ENCODE peak calls at places on chromosome 9, in seven cellular contexts. G is endothelial cell of umbilical vein; O is heart left ventricle; N is GM06990; A is brain microvascular endothelial cell; U is IMR-90; I is CD4-positive, alpha-beta memory T cell. V is an unnamed sample.

GRCh38 chr9:3787628-3788027 is 261.8 kb upstream of the RFX3 start:
- DNase-seq in G (no peak), O (no peak), N (no peak), A (no peak), U (no peak), I (no peak), V (no peak)

GRCh38 chr9:37466037-37466709 is 923 bp upstream of the ZBTB5 start:
- DNase-seq in G (peak; percentile 67), O (peak; percentile 70), N (no peak), A (peak; percentile 83), U (no peak), I (peak; percentile 23), V (peak; percentile 84)

GRCh38 chr9:109164040-109164439 is 3.0 kb downstream of the FRRS1L start:
- DNase-seq in G (no peak), O (no peak), N (no peak), A (no peak), U (no peak), I (no peak), V (no peak)

GRCh38 chr9:135701067-135701967 is 668 bp upstream of the KCNT1 start:
- DNase-seq in G (no peak), O (no peak), N (no peak), A (no peak), U (no peak), I (no peak), V (no peak)

GRCh38 chr9:38621434-38622082 is 1.2 kb upstream of the ANKRD18A start:
- DNase-seq in G (no peak), O (no peak), N (peak; percentile 29), A (no peak), U (no peak), I (peak; percentile 59), V (peak; percentile 65)

GRCh38 chr9:122912671-122912963 is 506 bp downstream of the ZBTB6 start:
- DNase-seq in G (no peak), O (no peak), N (no peak), A (no peak), U (no peak), I (no peak), V (no peak)

GRCh38 chr9:116928283-116928682 is 241.2 kb downstream of the TRIM32 start:
- DNase-seq in G (no peak), O (no peak), N (no peak), A (no peak), U (no peak), I (no peak), V (no peak)

GRCh38 chr9:82031538-82032280 is 43.1 kb downstream of the SPATA31D1 start:
- DNase-seq in G (no peak), O (peak; percentile 59), N (no peak), A (peak; percentile 40), U (peak; percentile 88), I (no peak), V (no peak)

GRCh38 chr9:96122756-96123155 is 179.2 kb downstream of the HSD17B3 start:
- DNase-seq in G (no peak), O (no peak), N (no peak), A (peak; percentile 28), U (peak; percentile 58), I (no peak), V (no peak)

GRCh38 chr9:81372628-81373191 is 316.6 kb downstream of the TLE1 start:
- DNase-seq in G (no peak), O (peak; percentile 38), N (no peak), A (no peak), U (no peak), I (no peak), V (no peak)

GRCh38 chr9:80134487-80134886 is 562.7 kb downstream of the TLE4 start:
- DNase-seq in G (no peak), O (no peak), N (peak; percentile 34), A (no peak), U (no peak), I (no peak), V (no peak)

GRCh38 chr9:374726-375125 is 160.1 kb downstream of the DOCK8 start:
- DNase-seq in G (no peak), O (no peak), N (no peak), A (no peak), U (no peak), I (no peak), V (no peak)

GRCh38 chr9:89993678-89994630 is 389.1 kb downstream of the GADD45G start:
- DNase-seq in G (no peak), O (peak; percentile 62), N (no peak), A (peak; percentile 9), U (no peak), I (no peak), V (peak; percentile 47)

GRCh38 chr9:121780641-121781040 is 129.2 kb downstream of the DAB2IP start:
- DNase-seq in G (no peak), O (peak; percentile 23), N (no peak), A (no peak), U (no peak), I (no peak), V (no peak)

GRCh38 chr9:5425006-5425628 is 12.6 kb downstream of the PLGRKT start:
- DNase-seq in G (peak; percentile 42), O (no peak), N (no peak), A (no peak), U (no peak), I (peak; percentile 48), V (peak; percentile 24)

DNA sequence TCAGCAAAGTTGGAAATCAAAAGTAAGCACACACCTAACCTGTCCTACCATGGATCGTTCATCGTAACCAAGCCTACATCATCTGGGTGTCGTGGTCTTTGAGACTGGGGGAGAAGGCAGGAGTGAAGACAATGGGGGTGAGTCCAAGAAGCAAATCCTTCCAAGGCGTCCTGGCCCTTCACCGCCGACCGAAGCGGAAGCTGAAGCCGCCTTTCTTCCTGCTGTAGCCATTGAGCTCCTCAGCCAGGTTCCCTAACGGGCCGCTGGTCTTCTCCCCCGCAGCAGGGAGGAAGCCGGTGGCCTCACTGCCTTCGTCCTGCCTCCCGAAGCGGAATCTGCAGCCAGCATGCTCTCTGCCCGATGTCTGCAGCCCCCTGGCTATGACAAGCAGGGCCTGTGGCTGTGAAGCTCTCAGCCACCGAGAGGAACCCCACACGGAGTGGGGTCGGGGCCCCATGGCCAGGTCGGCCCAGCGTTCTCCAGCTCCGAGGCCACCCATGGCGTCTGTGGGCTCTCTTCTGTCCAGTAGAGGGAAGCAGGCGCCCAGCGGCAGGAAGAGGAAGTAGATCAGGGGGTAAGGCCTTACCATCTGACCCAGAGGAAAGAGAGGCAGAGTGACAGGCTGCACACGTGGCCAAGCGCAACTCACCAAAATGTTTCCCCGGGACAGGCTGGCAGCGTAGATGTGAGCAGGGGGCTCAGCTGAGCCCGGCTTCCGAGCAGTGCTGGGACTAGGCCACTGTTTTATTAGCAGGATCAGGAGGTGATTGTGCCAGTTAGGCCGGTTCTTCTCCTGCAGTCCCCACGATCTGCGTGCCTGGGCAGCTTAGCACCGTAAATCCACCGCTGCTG is 3.1 kb downstream of the QRFP start:
- DNase-seq in G (no peak), O (peak; percentile 55), N (no peak), A (no peak), U (no peak), I (no peak), V (peak; percentile 84)
- H3K36me3 ChIP-seq in G (peaks cover 9% of the 10 kb centered on the region), O (peaks cover 43% of the 10 kb centered on the region), N (peaks cover 2% of the 10 kb centered on the region), A (peaks cover 57% of the 10 kb centered on the region), U (peaks cover 48% of the 10 kb centered on the region), I (no peaks in the 10 kb centered on the region), V (peaks cover 9% of the 10 kb centered on the region)

GRCh38 chr9:127971357-127972315 is 9.2 kb downstream of the EEIG1 start:
- DNase-seq in G (no peak), O (peak; percentile 29), N (no peak), A (no peak), U (no peak), I (peak; percentile 40), V (peak; percentile 85)
- H3K4me3 ChIP-seq in G (no peak overlapping the region), O (no peak overlapping the region), N (no peak overlapping the region), A (no peak overlapping the region), U (no peak overlapping the region), I (peak overlapping the region; percentile 54), V (no peak overlapping the region)

GRCh38 chr9:93672622-93673270 is 96.4 kb downstream of the PHF2 start:
- DNase-seq in G (no peak), O (peak; percentile 11), N (no peak), A (no peak), U (no peak), I (no peak), V (peak; percentile 17)
- H3K36me3 ChIP-seq in G (no peaks in the 10 kb centered on the region), O (peaks cover 47% of the 10 kb centered on the region), N (peaks cover 2% of the 10 kb centered on the region), A (no peaks in the 10 kb centered on the region), U (peaks cover 18% of the 10 kb centered on the region), I (peaks cover 12% of the 10 kb centered on the region), V (peaks cover 1% of the 10 kb centered on the region)

DNA sequence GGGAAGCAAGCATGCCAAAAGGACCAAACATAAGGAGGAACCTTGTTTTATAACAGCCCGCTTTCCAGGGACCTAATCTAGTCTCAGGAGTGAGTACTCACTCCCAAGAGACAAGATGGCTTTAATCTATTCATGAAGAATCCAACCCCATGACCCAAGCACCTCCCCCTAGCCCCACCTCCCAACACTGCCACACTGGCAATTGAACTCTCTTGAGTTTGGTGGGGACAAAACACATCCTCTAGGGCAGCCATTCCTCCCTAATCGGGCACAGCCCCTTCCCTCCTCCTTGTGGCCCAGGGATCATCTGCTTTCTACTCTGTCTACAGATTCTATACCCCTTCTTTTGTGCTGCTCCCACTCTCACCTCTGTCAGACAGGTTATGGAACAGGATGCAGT is 112.5 kb upstream of the ABCA1 start:
- DNase-seq in G (no peak), O (no peak), N (no peak), A (no peak), U (no peak), I (no peak), V (no peak)
- H3K4me3 ChIP-seq in G (no peak overlapping the region), O (no peak overlapping the region), N (no peak overlapping the region), A (no peak overlapping the region), U (no peak overlapping the region), I (no peak overlapping the region), V (no peak overlapping the region)

GRCh38 chr9:33372900-33373299 is 29.5 kb downstream of the AQP7 start:
- DNase-seq in G (no peak), O (no peak), N (no peak), A (no peak), U (no peak), I (no peak), V (no peak)

GRCh38 chr9:33366979-33367480 is 35.3 kb downstream of the AQP7 start:
- DNase-seq in G (no peak), O (no peak), N (no peak), A (no peak), U (no peak), I (no peak), V (no peak)
- H3K36me3 ChIP-seq in G (peaks cover 8% of the 10 kb centered on the region), O (peaks cover 97% of the 10 kb centered on the region), N (peaks cover 26% of the 10 kb centered on the region), A (peaks cover 51% of the 10 kb centered on the region), U (peaks cover 53% of the 10 kb centered on the region), I (peaks cover 51% of the 10 kb centered on the region), V (peaks cover 15% of the 10 kb centered on the region)

GRCh38 chr9:97625620-97626019 is 7.5 kb downstream of the TSTD2 start:
- DNase-seq in G (no peak), O (no peak), N (no peak), A (no peak), U (no peak), I (no peak), V (no peak)

GRCh38 chr9:97629136-97629535 is 4.0 kb downstream of the TSTD2 start:
- DNase-seq in G (no peak), O (no peak), N (no peak), A (no peak), U (no peak), I (no peak), V (no peak)

GRCh38 chr9:97628668-97629067 is 4.5 kb downstream of the TSTD2 start:
- DNase-seq in G (no peak), O (no peak), N (no peak), A (no peak), U (no peak), I (no peak), V (peak; percentile 22)

GRCh38 chr9:97623946-97624345 is 9.2 kb downstream of the TSTD2 start:
- DNase-seq in G (no peak), O (no peak), N (no peak), A (no peak), U (no peak), I (no peak), V (no peak)

GRCh38 chr9:97627624-97628023 is 5.5 kb downstream of the TSTD2 start:
- DNase-seq in G (no peak), O (no peak), N (no peak), A (no peak), U (peak; percentile 52), I (no peak), V (no peak)
- H3K4me3 ChIP-seq in G (no peak overlapping the region), O (no peak overlapping the region), N (no peak overlapping the region), A (no peak overlapping the region), U (no peak overlapping the region), I (no peak overlapping the region), V (no peak overlapping the region)

V was measured in H7.